ENCODE peak calls at places on chromosome 16, in four cellular contexts. U is K562, G is A549, X is HepG2. B is an unnamed sample.

GRCh38 chr16:54121084-54121483 is 165.5 kb downstream of the IRX3 start:
- DNase-seq in U (no peak), G (no peak), X (no peak), B (no peak)

GRCh38 chr16:68445458-68445857 is 2.9 kb downstream of the SMPD3 start:
- DNase-seq in U (peak; percentile 40), G (peak; percentile 66), X (peak; percentile 67), B (peak; percentile 82)

GRCh38 chr16:46830902-46831647 is at the start of gene C16orf87:
- DNase-seq in U (peak; percentile 94), G (peak; percentile 94), X (peak; percentile 89), B (peak; percentile 91)

GRCh38 chr16:49837673-49838360 is 18.1 kb downstream of the ZNF423 start:
- DNase-seq in U (no peak), G (no peak), X (no peak), B (no peak)

GRCh38 chr16:69477546-69477945 is 53.1 kb downstream of the CYB5B start:
- DNase-seq in U (no peak), G (no peak), X (no peak), B (no peak)

GRCh38 chr16:19532601-19533000 is 8.9 kb downstream of the CCP110 start:
- DNase-seq in U (no peak), G (no peak), X (no peak), B (no peak)

GRCh38 chr16:13999895-14000425 is 71.2 kb upstream of the MRTFB start:
- DNase-seq in U (no peak), G (no peak), X (no peak), B (no peak)

GRCh38 chr16:81190667-81191066 is 47.8 kb upstream of the BCO1 start:
- DNase-seq in U (no peak), G (peak; percentile 52), X (peak; percentile 61), B (no peak)

GRCh38 chr16:7731121-7731520 is 398.5 kb downstream of the RBFOX1 start:
- DNase-seq in U (no peak), G (no peak), X (no peak), B (no peak)

GRCh38 chr16:83215417-83216001 is 588.7 kb downstream of the CDH13 start:
- DNase-seq in U (peak; percentile 83), G (peak; percentile 37), X (peak; percentile 21), B (peak; percentile 93)
- TF ChIP-seq NR3C1 in U (no peak), G (no peak), X (no peak), B (no peak)

DNA sequence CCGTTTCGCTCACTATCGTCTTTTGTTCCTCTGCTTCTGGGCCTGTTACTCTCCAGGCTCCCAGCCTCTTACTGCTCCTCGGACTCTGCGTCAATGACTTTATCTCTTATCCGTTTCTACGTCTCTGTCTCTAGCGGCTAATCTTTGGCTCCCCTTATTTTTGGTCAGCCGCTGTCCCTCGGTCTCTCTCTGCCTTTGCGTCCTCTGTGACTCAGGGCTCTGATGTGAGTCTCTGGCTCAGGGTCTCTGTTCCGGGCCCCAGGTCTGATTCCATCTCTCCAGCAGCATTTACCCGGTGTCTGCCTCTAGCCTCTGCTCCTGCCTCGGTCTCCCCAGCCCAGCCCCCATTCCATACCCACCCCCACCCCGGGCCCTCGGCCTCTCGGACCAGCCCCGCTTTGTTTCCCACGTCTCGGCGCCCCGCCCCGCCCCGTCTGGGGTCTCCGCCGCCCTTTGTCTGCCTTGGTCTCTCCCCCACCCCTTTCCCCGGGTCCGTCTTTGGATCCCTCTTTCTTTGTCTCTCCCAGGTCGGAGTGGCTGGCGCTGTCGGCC is 541 bp upstream of the ZNF48 start:
- DNase-seq in U (peak; percentile 27), G (no peak), X (no peak), B (no peak)
- TF ChIP-seq NR3C1 in U (no peak), G (no peak), X (no peak), B (no peak)

DNA sequence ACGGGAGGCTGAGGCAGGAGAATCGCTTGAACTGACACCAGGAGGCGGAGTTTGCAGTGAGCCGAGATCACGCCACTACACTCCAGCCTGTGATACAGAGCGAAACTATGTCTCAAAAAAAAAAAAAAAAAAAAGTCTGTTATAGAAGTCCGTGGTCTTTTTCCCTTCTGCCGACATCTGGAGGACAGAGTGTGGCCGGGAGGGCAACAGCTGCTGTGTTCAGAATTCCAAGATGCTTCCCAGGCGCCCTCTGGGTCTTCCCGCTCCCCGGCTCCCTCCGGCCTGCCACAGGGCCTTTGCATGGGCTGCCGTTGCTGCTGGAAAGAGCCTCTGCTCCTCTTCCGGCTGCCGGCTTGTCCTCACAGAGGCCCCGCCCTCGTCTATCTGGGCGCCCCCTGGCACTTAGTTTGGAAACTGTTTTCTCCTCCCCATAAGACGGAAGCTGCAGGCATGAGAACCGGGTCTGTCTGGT is 2.4 kb upstream of the CACNA1H start:
- DNase-seq in U (peak; percentile 75), G (peak; percentile 81), X (peak; percentile 40), B (peak; percentile 57)
- TF ChIP-seq NR3C1 in U (no peak), G (no peak), X (no peak), B (no peak)

DNA sequence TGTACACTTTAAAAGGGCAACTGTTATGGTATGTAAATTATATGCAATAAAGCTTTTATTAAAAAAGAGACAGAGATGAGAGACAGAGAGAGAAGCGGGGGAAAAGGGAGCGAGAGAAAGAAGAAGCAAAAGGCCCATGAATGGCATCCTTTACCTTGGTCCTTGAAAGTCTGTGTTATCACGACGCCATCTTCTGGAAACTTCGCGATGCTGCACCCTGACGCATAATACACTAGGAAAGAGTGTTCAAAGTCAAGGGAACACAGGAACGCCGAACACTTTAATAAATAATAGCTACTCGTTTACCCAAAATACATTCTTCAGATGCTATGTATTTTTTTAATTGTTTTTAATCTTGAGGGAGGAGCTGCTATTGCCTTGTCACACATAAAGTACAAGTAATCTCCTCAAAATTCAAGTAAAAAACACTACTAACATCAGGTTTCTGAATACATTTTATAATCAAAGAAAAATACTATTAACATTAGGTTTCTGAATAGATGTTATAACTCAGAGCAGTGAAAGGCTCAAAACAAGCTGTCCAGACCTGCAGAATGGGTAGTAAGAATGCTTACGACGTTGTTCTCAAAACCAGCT is 23.0 kb upstream of the SLC38A8 start:
- DNase-seq in U (peak; percentile 68), G (peak; percentile 62), X (peak; percentile 58), B (peak; percentile 68)
- TF ChIP-seq NR3C1 in U (no peak), G (no peak), X (no peak), B (no peak)

GRCh38 chr16:87693827-87694226 is 72.0 kb downstream of the KLHDC4 start:
- DNase-seq in U (no peak), G (no peak), X (no peak), B (no peak)
- TF ChIP-seq NR3C1 in U (no peak), G (no peak), X (no peak), B (no peak)

GRCh38 chr16:27617678-27618077 is 67.7 kb downstream of the KATNIP start:
- DNase-seq in U (no peak), G (no peak), X (no peak), B (no peak)

GRCh38 chr16:27620533-27620932 is 70.6 kb downstream of the KATNIP start:
- DNase-seq in U (no peak), G (no peak), X (no peak), B (no peak)

GRCh38 chr16:27618140-27618539 is 68.2 kb downstream of the KATNIP start:
- DNase-seq in U (no peak), G (no peak), X (no peak), B (no peak)

GRCh38 chr16:27624154-27625049 is 74.5 kb downstream of the KATNIP start:
- DNase-seq in U (no peak), G (no peak), X (peak; percentile 58), B (no peak)

DNA sequence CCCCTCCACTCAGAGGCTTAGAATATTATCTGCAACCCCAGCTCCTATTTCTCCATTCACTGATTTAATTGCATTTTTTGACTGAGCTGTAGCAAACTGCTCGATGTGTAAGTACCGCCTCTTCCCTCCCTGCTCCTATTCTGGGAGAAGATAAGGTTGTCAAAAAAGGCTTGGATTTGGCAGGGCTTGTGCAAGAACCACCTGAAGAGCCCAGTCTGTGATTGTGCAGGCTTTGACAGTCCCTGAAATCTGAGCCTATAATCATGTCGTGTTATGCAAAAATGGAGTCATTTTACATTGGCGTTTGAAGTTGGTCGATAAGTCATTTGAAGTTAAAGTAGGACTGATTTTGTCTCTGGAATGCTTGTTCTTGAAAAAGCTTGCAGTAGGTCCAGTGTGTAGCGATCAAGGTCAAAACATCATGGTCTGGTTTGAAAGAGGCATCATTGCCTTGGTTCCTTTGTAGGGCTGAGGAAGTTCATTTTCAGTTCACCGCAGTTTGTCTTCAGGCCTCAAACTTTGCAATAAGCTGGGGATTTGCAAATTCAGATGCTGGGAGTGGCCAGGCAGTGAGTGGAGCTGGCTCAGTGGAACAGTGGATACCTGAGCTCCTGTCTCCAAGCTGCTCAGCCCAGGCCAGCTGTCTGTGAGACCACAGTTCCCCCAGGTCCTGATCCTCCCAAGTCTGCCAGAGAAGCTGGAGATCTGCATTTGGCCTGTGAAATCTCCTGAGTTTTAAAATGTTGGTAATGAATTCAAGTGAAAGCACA is 68.9 kb downstream of the KATNIP start:
- DNase-seq in U (no peak), G (no peak), X (peak; percentile 31), B (no peak)
- TF ChIP-seq NR3C1 in U (no peak), G (no peak), X (no peak), B (no peak)

DNA sequence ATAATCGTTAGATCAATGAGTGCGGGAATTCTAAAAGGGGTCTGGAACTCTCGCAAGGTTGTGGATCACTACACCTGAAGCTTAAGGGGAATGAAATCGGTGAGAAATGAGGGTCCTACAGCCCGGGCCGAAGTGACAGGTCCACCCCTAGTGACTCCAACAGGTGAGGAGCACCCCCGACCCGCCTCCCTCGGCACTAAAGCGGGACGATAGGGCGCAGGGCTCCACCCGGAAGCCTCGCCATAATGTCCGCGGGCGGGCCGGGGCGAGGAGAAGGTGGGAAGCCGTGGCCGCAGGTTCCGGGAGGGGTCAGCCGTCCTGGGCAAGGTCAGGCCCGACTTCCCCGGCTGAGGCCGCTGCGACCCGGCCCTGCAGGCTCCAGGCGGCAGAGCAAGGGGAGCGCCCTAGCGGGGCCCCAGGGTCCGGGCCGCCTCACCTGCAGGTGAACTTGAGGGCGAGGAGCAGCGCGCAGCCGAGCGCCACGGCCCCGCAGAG is 569 bp downstream of the TXNDC11 start:
- DNase-seq in U (peak; percentile 72), G (peak; percentile 39), X (peak; percentile 32), B (no peak)
- TF ChIP-seq NR3C1 in U (peak; percentile 72), G (no peak), X (no peak), B (no peak)

GRCh38 chr16:24980077-24980793 is 34.9 kb downstream of the ARHGAP17 start:
- DNase-seq in U (no peak), G (no peak), X (no peak), B (no peak)
- TF ChIP-seq NR3C1 in U (no peak), G (no peak), X (no peak), B (no peak)

GRCh38 chr16:85773044-85773443 is 22.1 kb upstream of the C16orf74 start:
- DNase-seq in U (no peak), G (no peak), X (no peak), B (no peak)
- TF ChIP-seq NR3C1 in U (no peak), G (no peak), X (no peak), B (no peak)

B was measured in WTC11.